ENCODE peak calls at places on chromosomes 11 and 22, in five cellular contexts. H, V, T, B and Y are unnamed samples.

GRCh38 chr11:103433380-103433779 is 324.2 kb downstream of the DYNC2H1 start:
- DNase-seq in V (no peak), T (peak; percentile 17), B (no peak), H (no peak), Y (peak; percentile 80)

GRCh38 chr11:12258451-12258850 is 118.9 kb upstream of the PARVA start:
- DNase-seq in T (peak; percentile 43), H (no peak), B (no peak), V (no peak), Y (no peak)

GRCh38 chr11:95301497-95301896 is 70.5 kb upstream of the SESN3 start:
- DNase-seq in T (no peak), H (no peak), V (no peak), B (no peak), Y (no peak)

GRCh38 chr22:44659140-44659539 is 42.9 kb upstream of the PRR5 start:
- DNase-seq in V (no peak), H (no peak), T (no peak), B (no peak), Y (no peak)

GRCh38 chr11:103929168-103929903 is 107.1 kb upstream of the DDI1 start:
- DNase-seq in T (no peak), H (no peak), B (no peak), V (peak; percentile 58), Y (no peak)

GRCh38 chr22:35230839-35231584 is 26.3 kb upstream of the HMGXB4 start:
- DNase-seq in T (peak; percentile 48), H (peak; percentile 34), V (no peak), B (no peak), Y (no peak)

GRCh38 chr11:74749127-74749964 is 697 bp downstream of the RNF169 start:
- DNase-seq in H (peak; percentile 54), B (peak; percentile 54), T (peak; percentile 60), V (peak; percentile 73), Y (peak; percentile 56)

GRCh38 chr11:2257023-2257700 is 13.2 kb downstream of the ASCL2 start:
- DNase-seq in V (no peak), H (peak; percentile 9), B (no peak), T (no peak), Y (no peak)

GRCh38 chr11:134542401-134543143 is 130.5 kb upstream of the B3GAT1 start:
- DNase-seq in B (no peak), T (no peak), H (peak; percentile 9), V (no peak), Y (no peak)

GRCh38 chr11:126345283-126345682 is 10.2 kb upstream of the ST3GAL4 start:
- DNase-seq in B (no peak), H (no peak), V (no peak), T (no peak), Y (no peak)

GRCh38 chr11:126346586-126346940 is 8.9 kb upstream of the ST3GAL4 start:
- DNase-seq in H (no peak), V (no peak), T (no peak), B (no peak), Y (no peak)

GRCh38 chr11:126345759-126346585 is 9.5 kb upstream of the ST3GAL4 start:
- DNase-seq in V (no peak), T (no peak), H (peak; percentile 88), B (no peak), Y (peak; percentile 47)

GRCh38 chr11:126348806-126349582 is 6.5 kb upstream of the ST3GAL4 start:
- DNase-seq in B (no peak), H (no peak), T (no peak), V (no peak), Y (no peak)

DNA sequence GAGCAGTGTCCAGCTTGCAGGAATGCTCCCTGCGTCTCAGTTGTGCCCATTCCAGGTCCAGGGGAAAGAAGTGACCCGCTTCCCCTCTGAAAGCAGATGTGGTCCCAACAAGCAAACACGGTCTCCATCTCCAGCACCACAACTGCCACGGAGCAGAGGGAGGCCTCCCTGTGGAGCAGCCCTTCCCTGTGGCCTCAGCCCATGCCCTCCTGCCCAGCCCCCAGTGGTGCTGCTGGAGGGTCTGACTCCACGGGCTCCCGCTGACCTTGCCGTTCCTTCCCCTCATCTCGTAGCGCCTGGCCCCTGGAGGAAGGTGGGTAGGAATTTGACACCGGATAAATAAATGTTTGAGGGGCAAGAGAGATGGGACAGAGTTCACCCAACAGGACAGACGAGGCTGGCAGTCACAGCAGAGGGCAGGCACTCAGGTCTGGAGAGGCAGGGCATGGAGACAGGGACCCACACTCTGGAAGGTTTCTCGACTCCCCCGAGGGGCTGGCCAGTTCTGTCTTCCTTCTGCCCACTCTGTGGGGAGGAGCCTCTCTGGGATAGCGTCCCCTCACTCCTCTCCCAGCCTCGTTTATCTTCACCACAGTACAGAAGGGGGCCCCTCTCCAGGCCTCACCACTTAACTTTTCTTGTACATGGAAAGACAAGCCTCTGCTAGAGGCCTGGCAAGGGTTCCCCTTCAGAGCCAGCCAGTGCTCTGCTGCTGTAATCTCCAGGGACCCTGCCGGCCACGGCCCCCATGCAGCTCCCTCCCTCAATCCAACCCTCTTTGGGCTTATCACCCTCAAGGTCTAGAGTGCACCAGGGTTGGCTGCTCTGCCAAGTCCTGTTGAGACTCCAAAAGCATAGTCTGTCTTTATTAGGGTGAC is 7.5 kb upstream of the ST3GAL4 start:
- DNase-seq in H (no peak), B (no peak), V (no peak), T (no peak), Y (no peak)
- TF ChIP-seq CTCF in H (no peak), B (no peak), V (no peak), T (no peak), Y (no peak)

GRCh38 chr11:115741376-115741775 is 237.2 kb upstream of the CADM1 start:
- DNase-seq in T (no peak), H (no peak), V (no peak), B (no peak), Y (no peak)
- TF ChIP-seq CTCF in T (no peak), H (no peak), V (no peak), B (no peak), Y (no peak)

DNA sequence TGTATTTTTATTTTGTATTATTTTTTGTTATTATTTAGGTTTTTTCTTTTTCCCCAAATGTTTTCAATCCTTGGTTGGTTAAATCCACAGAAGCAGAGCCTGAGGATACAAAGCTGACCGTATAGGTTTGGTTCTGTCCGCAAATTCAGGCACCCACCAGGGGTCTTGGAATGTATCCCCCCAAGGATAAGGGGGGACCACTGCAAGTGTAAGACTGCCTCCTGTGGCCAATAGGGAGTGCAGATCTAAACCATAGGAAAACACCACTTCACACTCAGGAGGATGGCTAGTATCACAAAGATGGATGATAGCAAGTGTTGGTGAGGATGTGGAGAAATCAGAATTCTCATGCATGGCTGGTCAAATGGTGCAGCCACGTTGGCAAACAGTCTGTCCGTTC is 20.0 kb downstream of the CPT1A start:
- DNase-seq in V (no peak), H (no peak), B (no peak), T (no peak), Y (no peak)
- TF ChIP-seq CTCF in V (no peak), H (no peak), B (no peak), T (no peak), Y (no peak)

GRCh38 chr22:38970548-38970947 is 11.6 kb upstream of the APOBEC3B start:
- DNase-seq in V (no peak), B (no peak), H (no peak), T (no peak), Y (no peak)
- TF ChIP-seq CTCF in V (no peak), B (no peak), H (no peak), T (no peak), Y (no peak)

DNA sequence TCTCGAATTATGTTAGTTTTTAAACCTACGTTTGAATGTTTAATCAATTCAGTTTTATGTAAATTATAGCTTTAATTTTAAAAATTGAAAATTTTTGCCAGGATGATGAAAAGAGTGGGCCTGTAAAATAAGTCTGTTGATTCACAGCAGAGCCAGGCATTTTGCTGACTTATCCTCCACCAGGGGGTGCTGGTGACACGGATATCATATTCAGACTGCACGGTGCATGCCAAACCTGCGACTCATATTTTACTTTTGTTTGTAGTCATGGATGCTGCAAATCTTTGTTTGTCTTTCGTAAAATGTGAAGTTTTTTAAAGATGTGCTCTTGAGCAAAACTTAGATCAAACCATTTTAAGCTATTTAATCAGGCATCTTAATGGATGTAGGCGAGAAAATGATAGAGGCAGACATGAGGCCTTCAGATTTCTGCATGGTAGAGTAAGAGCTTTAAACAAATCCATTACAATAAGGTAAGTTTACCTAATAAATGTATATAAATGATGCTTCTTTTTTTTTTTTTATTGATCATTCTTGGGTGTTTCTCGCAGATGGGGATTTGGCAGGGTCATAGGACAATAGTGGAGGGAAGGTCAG is 3.6 kb upstream of the OR8B3 start:
- DNase-seq in T (peak; percentile 70), V (peak; percentile 57), B (peak; percentile 61), H (peak; percentile 81), Y (peak; percentile 90)
- TF ChIP-seq CTCF in T (peak; percentile 63), V (peak; percentile 59), B (peak; percentile 70), H (peak; percentile 41), Y (peak; percentile 69)